ENCODE peak calls at places on chromosomes 12 and 14, in nine cellular contexts. D, X, B, R, C, L, E, O and T are unnamed samples.
A peak's percentile ranks its signal among the peaks of the same experiment; 100 is the strongest.

GRCh38 chr12:26878661-26879119 is 45.7 kb upstream of the ITPR2 start:
- DNase-seq in D (peak; percentile 39), X (peak; percentile 97), B (no peak), R (peak; percentile 68), C (no peak), L (no peak), E (no peak), O (peak; percentile 73), T (no peak)

GRCh38 chr12:19873146-19873545 is 433.9 kb downstream of the AEBP2 start:
- DNase-seq in D (no peak), X (no peak), B (no peak), R (no peak), C (no peak), L (no peak), E (no peak), O (no peak), T (no peak)

GRCh38 chr12:754871-755562 is 2.6 kb downstream of the WNK1 start:
- DNase-seq in D (peak; percentile 61), X (no peak), B (no peak), R (no peak), C (peak; percentile 65), L (no peak), E (no peak), O (no peak), T (peak; percentile 44)

GRCh38 chr12:112906712-112907414 is at the start of gene OAS1:
- DNase-seq in D (peak; percentile 70), X (peak; percentile 29), B (no peak), R (peak; percentile 84), C (peak; percentile 72), L (no peak), E (no peak), O (no peak), T (peak; percentile 44)

GRCh38 chr12:129994634-129995033 is 90.8 kb upstream of the TMEM132D start:
- DNase-seq in D (no peak), X (no peak), B (no peak), R (no peak), C (no peak), L (no peak), E (no peak), O (no peak), T (no peak)

GRCh38 chr12:55929306-55929791 is 1.6 kb upstream of the DGKA start:
- DNase-seq in D (peak; percentile 89), X (peak; percentile 24), B (no peak), R (peak; percentile 58), C (peak; percentile 84), L (no peak), E (no peak), O (no peak), T (peak; percentile 95)

GRCh38 chr12:65152586-65152985 is 16.8 kb upstream of the LEMD3 start:
- DNase-seq in D (no peak), X (no peak), B (no peak), R (no peak), C (no peak), L (no peak), E (no peak), O (no peak), T (no peak)

GRCh38 chr12:19683178-19683927 is 244.1 kb downstream of the AEBP2 start:
- DNase-seq in D (no peak), X (no peak), B (no peak), R (no peak), C (no peak), L (no peak), E (no peak), O (no peak), T (no peak)

GRCh38 chr12:31020385-31021166 is 53.1 kb upstream of the DDX11 start:
- DNase-seq in D (no peak), X (no peak), B (no peak), R (no peak), C (no peak), L (no peak), E (no peak), O (peak; percentile 51), T (no peak)

GRCh38 chr12:88219861-88220260 is 77.8 kb downstream of the TMTC3 start:
- DNase-seq in D (no peak), X (no peak), B (no peak), R (no peak), C (no peak), L (no peak), E (no peak), O (no peak), T (no peak)

GRCh38 chr14:81938341-81938740 is 404.7 kb upstream of the SEL1L start:
- DNase-seq in D (no peak), X (no peak), B (no peak), R (no peak), C (no peak), L (no peak), E (no peak), O (no peak), T (no peak)

GRCh38 chr12:59084758-59085383 is 164.6 kb upstream of the LRIG3 start:
- DNase-seq in D (no peak), X (peak; percentile 20), B (peak; percentile 70), R (no peak), C (no peak), L (peak; percentile 9), E (no peak), O (no peak), T (no peak)

GRCh38 chr12:116378002-116378401 is 100.5 kb upstream of the MED13L start:
- DNase-seq in D (no peak), X (no peak), B (no peak), R (no peak), C (no peak), L (no peak), E (no peak), O (no peak), T (no peak)

GRCh38 chr14:98871796-98872195 is 400.2 kb downstream of the BCL11B start:
- DNase-seq in D (no peak), X (no peak), B (no peak), R (no peak), C (no peak), L (no peak), E (no peak), O (no peak), T (no peak)

GRCh38 chr14:41062826-41063225 is 543.9 kb upstream of the LRFN5 start:
- DNase-seq in D (no peak), X (no peak), B (no peak), R (no peak), C (no peak), L (no peak), E (no peak), O (no peak), T (no peak)

GRCh38 chr12:65524666-65525065 is 246.2 kb downstream of the MSRB3 start:
- DNase-seq in D (no peak), X (no peak), B (no peak), R (no peak), C (no peak), L (no peak), E (no peak), O (no peak), T (no peak)

GRCh38 chr14:99072433-99072832 is 199.6 kb downstream of the BCL11B start:
- DNase-seq in D (no peak), X (no peak), B (no peak), R (no peak), C (no peak), L (no peak), E (no peak), O (no peak), T (no peak)

GRCh38 chr12:103751171-103751570 is 89.9 kb downstream of the NT5DC3 start:
- DNase-seq in D (no peak), X (no peak), B (no peak), R (no peak), C (no peak), L (no peak), E (no peak), O (no peak), T (peak; percentile 3)
- TF ChIP-seq CTCF in D (no peak), X (no peak), B (no peak), R (no peak), C (no peak), L (peak; percentile 30), E (no peak), O (no peak), T (no peak)

DNA sequence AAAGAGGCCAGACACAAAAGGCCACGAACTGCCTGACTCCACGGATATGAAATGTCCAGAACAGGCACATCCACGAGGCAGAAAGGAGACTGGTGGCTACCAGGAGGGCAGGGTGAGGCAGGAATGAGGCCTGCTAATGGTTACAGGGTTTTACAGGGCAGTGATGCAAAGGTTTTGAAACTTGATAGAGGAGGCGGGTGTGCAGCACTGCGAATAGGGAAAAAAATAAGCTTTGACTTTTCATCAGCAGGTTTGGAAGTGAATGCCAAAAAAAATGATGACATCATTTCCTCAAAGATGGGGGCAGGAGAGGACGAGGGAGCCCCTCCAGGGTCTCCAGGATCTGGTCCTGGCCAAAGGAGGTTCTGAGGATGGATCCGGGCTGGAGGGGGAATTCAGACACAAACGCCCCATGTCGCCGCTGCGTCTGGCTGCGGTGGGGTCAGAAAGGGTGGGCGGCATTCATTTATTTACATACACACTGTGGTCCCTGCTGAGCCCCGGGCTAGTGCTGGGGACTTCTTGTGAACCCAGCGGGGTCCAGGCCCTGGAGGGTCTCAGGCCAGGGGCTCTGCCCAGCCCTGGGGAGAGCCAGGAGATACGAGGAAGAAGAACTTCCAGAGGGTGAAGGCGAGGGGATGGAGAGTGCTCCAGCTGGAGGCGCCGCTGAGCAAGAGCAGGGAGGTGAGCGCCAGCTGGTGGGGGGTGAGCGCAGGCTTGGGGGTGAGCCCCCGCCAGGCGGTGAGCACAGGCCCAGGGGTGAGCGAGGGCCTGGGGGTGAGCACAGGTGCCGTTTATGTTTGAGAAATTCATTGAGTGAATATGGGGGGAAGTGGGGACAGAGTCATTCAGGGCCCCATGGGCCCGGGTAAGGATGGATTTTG is 68.3 kb downstream of the NCOR2 start:
- DNase-seq in D (no peak), X (no peak), B (no peak), R (no peak), C (no peak), L (no peak), E (no peak), O (no peak), T (no peak)
- TF ChIP-seq CTCF in D (no peak), X (no peak), B (no peak), R (no peak), C (no peak), L (no peak), E (no peak), O (no peak), T (no peak)

DNA sequence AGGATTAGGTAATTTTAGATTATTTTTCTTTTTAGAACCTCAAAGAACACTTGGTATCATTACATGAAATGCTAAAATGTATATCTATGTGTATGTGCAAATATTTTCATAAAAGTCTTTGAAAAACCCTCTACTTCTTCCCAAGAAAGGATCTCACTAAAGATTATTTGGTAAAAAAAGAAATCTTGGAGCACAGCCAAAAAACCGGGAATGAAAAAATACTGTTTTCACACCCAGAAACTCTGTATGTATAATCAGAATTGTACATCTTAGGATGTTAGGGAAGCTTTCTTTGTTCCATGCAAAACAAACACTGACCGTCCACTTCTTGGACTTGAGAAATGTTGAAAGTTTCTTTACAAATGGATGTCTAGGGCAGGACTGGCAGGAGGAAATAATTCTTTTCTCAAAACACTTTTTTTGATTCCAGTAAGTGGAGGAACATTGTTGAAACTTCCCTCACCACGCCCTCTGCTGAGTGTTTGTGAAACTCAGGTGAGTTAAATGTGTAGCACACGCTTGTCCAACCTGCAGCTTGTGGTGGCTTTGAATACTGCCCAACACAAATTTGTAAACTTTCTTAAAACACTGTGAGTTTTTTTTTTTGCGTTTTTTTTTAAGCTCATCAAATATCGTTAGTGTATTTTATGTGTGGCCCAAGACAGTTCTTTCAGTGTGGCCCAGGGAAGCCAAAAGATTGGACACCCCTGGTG is 26.5 kb downstream of the FBXO34 start:
- DNase-seq in D (peak; percentile 65), X (peak; percentile 83), B (no peak), R (peak; percentile 84), C (peak; percentile 42), L (no peak), E (no peak), O (no peak), T (peak; percentile 12)
- TF ChIP-seq CTCF in D (no peak), X (peak; percentile 38), B (no peak), R (no peak), C (no peak), L (peak; percentile 30), E (no peak), O (peak; percentile 27), T (no peak)

GRCh38 chr14:100305446-100306255 is 593 bp downstream of the SLC25A29 start:
- DNase-seq in D (no peak), X (peak; percentile 50), B (peak; percentile 55), R (peak; percentile 62), C (no peak), L (peak; percentile 23), E (no peak), O (peak; percentile 85), T (peak; percentile 64)
- TF ChIP-seq CTCF in D (no peak), X (no peak), B (no peak), R (no peak), C (no peak), L (no peak), E (no peak), O (no peak), T (no peak)